ENCODE peak calls at places on chromosomes 12 and 14, in six cellular contexts. C, E, Q, D, B and Z are unnamed samples.

GRCh38 chr12:2115101-2115845 is 62.5 kb downstream of the CACNA1C start:
- DNase-seq in C (no peak), E (no peak), Q (no peak), D (no peak), B (no peak), Z (no peak)

GRCh38 chr12:63889236-63889635 is 44.7 kb downstream of the SRGAP1 start:
- DNase-seq in C (no peak), E (peak), Q (no peak), D (no peak), B (no peak), Z (no peak)

GRCh38 chr12:120283318-120283717 is 8.4 kb downstream of the RNU4-2 start:
- DNase-seq in C (no peak), E (no peak), Q (no peak), D (no peak), B (no peak), Z (no peak)

GRCh38 chr14:104887623-104888488 is 22.8 kb downstream of the CEP170B start:
- DNase-seq in C (no peak), E (no peak), Q (no peak), D (no peak), B (no peak), Z (peak)

GRCh38 chr12:130440411-130441080 is 102.9 kb downstream of the PIWIL1 start:
- DNase-seq in C (no peak), E (no peak), Q (no peak), D (no peak), B (no peak), Z (no peak)

GRCh38 chr12:911191-911826 is 38.2 kb downstream of the RAD52 start:
- DNase-seq in C (no peak), E (no peak), Q (no peak), D (no peak), B (peak), Z (no peak)

GRCh38 chr12:13359636-13360035 is 163.1 kb downstream of the EMP1 start:
- DNase-seq in C (no peak), E (no peak), Q (no peak), D (no peak), B (no peak), Z (no peak)

GRCh38 chr14:68787235-68787727 is 5.6 kb downstream of the ZFP36L1 start:
- DNase-seq in C (no peak), E (no peak), Q (no peak), D (peak), B (peak), Z (no peak)

GRCh38 chr12:75207338-75208083 is 2.1 kb downstream of the KCNC2 start:
- DNase-seq in C (no peak), E (no peak), Q (no peak), D (no peak), B (no peak), Z (no peak)

GRCh38 chr14:95320076-95320895 is 578 bp upstream of the CLMN start:
- DNase-seq in C (peak), E (no peak), Q (no peak), D (no peak), B (peak), Z (no peak)

GRCh38 chr12:130119241-130119861 is 42.9 kb upstream of the FZD10 start:
- DNase-seq in C (no peak), E (no peak), Q (no peak), D (no peak), B (no peak), Z (no peak)

GRCh38 chr14:80003138-80003537 is 208.2 kb downstream of the DIO2 start:
- DNase-seq in C (no peak), E (peak), Q (no peak), D (no peak), B (no peak), Z (no peak)

GRCh38 chr12:53998174-53998899 is 1.6 kb upstream of the HOXC9 start:
- DNase-seq in C (no peak), E (peak), Q (no peak), D (no peak), B (no peak), Z (no peak)
- H3K4me3 ChIP-seq in C (no peak), E (peak), Q (no peak), D (no peak), B (no peak), Z (peak)

GRCh38 chr14:50860478-50861086 is 11.3 kb upstream of the ABHD12B start:
- DNase-seq in C (peak), E (peak), Q (peak), D (peak), B (peak), Z (peak)

GRCh38 chr14:50856660-50857059 is 15.2 kb upstream of the ABHD12B start:
- DNase-seq in C (no peak), E (no peak), Q (no peak), D (no peak), B (no peak), Z (no peak)

GRCh38 chr14:50855558-50855957 is 16.3 kb upstream of the ABHD12B start:
- DNase-seq in C (no peak), E (peak), Q (no peak), D (no peak), B (no peak), Z (no peak)

GRCh38 chr14:50862171-50862570 is 9.7 kb upstream of the ABHD12B start:
- DNase-seq in C (no peak), E (peak), Q (peak), D (no peak), B (no peak), Z (no peak)

GRCh38 chr14:50859296-50859624 is 12.6 kb upstream of the ABHD12B start:
- DNase-seq in C (no peak), E (no peak), Q (no peak), D (no peak), B (no peak), Z (no peak)
- H3K4me3 ChIP-seq in C (no peak), E (peak), Q (no peak), D (peak), B (peak), Z (no peak)

DNA sequence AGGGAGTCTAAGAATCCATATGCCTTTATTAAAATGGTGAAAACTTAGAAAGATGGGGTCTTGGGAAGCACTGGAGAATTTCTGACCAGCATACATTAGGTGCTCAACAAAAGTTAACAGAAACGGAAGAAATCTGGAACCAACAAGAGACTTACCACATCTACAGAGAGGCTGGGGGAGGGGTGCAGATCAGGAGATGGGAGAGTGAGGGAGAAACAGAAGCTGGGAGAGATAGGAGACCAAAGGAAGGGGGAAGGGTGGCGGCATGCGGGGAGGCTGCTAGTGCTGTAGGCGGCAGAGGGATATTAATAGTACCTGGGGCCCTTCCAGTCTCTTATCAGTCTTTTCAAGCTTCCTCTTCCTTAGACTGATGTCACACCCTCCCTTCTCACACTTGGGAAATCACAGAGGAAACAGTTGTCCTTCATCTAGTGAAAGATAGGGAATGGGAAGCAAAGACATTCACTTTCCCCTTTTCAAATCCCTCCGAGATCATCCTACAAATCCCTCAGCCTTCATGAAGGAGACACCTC is 18.1 kb downstream of the ZBTB39 start:
- DNase-seq in C (no peak), E (no peak), Q (peak), D (no peak), B (no peak), Z (no peak)
- H3K4me3 ChIP-seq in C (no peak), E (no peak), Q (no peak), D (no peak), B (no peak), Z (no peak)

GRCh38 chr12:68861890-68862289 is 53.9 kb downstream of the MDM2 start:
- DNase-seq in C (no peak), E (no peak), Q (no peak), D (no peak), B (no peak), Z (no peak)

GRCh38 chr12:68864604-68865003 is 56.6 kb downstream of the MDM2 start:
- DNase-seq in C (no peak), E (no peak), Q (no peak), D (no peak), B (no peak), Z (no peak)

GRCh38 chr12:68867606-68868005 is 59.6 kb downstream of the MDM2 start:
- DNase-seq in C (no peak), E (no peak), Q (no peak), D (no peak), B (no peak), Z (no peak)

GRCh38 chr12:68865399-68866154 is 57.6 kb downstream of the MDM2 start:
- DNase-seq in C (no peak), E (no peak), Q (no peak), D (no peak), B (no peak), Z (no peak)

GRCh38 chr12:68863109-68863770 is 55.3 kb downstream of the MDM2 start:
- DNase-seq in C (no peak), E (no peak), Q (no peak), D (no peak), B (no peak), Z (no peak)
- H3K4me3 ChIP-seq in C (no peak), E (no peak), Q (no peak), D (no peak), B (no peak), Z (no peak)

GRCh38 chr12:53500776-53501614 is at the start of gene TARBP2:
- DNase-seq in C (peak), E (peak), Q (peak), D (peak), B (peak), Z (peak)

GRCh38 chr12:53498235-53498630 is 1.0 kb downstream of the MAP3K12 start:
- DNase-seq in C (no peak), E (no peak), Q (no peak), D (no peak), B (no peak), Z (no peak)

GRCh38 chr12:53500119-53500775 is 836 bp upstream of the TARBP2 start:
- DNase-seq in C (peak), E (peak), Q (peak), D (peak), B (peak), Z (no peak)

GRCh38 chr12:53497461-53497860 is 1.8 kb downstream of the MAP3K12 start:
- DNase-seq in C (no peak), E (no peak), Q (no peak), D (no peak), B (no peak), Z (no peak)

DNA sequence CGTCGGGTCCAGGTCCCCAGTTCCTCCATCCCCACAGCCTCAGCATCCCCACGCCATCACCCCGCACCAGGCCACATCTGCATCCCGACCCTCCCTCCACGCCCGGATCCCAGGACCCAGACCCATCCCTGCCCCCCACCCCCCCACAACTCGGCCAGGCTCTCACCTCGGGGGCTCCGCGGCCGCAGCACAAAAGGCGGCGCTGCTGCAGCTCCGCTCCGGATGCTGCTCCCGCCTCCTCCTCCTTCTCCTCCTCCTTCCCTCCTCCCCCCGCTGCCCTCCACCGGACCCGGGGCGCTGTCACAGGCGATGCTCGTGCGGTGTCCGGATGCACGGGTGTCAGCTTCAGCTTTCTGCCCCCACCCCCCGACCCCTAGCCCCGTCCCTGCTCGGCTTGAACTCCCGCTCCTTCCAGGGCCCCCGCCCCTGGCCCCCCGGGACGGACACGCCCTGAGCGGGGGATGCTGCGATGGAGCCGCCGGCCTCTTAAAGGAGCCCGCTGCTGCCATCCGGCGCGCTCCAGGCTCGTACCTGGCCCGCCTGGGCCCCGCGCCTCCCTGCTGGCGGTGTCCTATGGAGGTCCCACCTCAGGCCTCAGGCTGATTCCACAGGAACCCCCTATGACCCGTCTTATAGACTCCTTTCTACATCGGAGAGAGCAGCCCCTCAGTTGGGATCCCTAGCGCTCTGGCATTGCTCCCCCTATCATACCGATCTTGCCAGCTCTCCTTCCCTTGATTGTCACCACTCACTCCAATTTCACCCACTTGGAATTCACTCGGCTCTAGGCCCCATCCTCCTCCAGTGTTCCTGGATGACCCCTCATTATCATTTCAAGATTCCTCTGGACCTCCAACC is at the start of gene MAP3K12:
- DNase-seq in C (peak), E (peak), Q (peak), D (no peak), B (peak), Z (peak)
- H3K4me3 ChIP-seq in C (peak), E (peak), Q (peak), D (peak), B (peak), Z (peak)

GRCh38 chr12:52083638-52083996 is 4.1 kb downstream of the SMIM41 start:
- DNase-seq in C (no peak), E (no peak), Q (no peak), D (no peak), B (no peak), Z (no peak)
- H3K4me3 ChIP-seq in C (no peak), E (no peak), Q (no peak), D (no peak), B (no peak), Z (no peak)

DNA sequence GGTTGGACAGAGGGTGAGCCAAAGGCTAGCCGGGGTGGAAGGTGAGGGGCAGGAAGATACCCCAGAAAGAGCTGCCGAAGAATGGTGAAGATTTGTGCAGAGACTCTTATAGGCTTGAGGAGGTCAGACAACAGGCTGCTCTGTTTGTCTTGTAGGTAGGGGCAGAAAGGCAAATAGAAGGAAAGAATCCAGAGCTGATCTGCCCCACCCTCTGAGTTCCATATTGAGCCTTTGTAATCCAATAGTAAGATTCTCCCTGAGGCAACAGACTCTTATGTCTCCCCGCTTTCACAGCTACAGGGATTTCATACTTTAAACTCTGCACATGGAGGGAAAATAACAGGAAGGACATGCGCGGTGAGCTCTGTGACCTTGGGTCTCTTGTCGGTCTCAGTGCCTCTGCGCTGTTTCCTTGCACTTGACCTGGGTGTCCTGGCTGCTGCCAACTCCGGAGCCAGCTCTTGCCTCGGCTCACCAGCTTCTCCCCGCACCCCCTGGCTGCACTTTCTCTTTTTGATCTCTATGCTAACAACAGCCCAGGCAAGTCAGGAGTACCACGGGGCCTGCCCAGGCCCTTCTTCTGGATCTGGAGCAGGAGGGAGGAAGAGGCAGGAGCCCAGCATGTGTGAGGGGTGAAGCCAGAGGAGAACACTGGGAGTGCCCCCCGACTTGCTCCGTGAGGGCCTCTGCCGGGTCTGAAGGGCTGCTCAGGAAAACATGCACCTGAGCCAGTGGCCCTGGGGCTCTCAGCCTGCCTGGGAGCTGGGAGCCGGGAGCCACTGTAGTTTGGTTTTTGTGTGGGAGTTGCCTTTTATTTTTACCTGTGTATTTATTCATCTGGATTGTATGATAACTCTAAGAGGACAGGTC is 75.8 kb downstream of the PPP1R36 start:
- DNase-seq in C (peak), E (no peak), Q (no peak), D (no peak), B (peak), Z (no peak)
- H3K4me3 ChIP-seq in C (no peak), E (no peak), Q (no peak), D (no peak), B (no peak), Z (no peak)